ENCODE peak calls at places on chromosomes 16 and 17, in four cellular contexts. W is HepG2, F is H1, B is GM12878. Y is an unnamed sample. For H3K9me3 and H3K27me3, the result is how much of the 10 kb centered on the place peaks cover.

GRCh38 chr17:73227379-73227778 is 34.3 kb downstream of the CPSF4L start:
- DNase-seq in F (no peak), B (no peak), W (no peak), Y (no peak)

GRCh38 chr16:54359086-54359485 is 72.5 kb upstream of the IRX3 start:
- DNase-seq in B (no peak), F (no peak), W (no peak), Y (no peak)

GRCh38 chr17:39608601-39609000 is 881 bp upstream of the NEUROD2 start:
- DNase-seq in F (peak), W (no peak), B (no peak), Y (no peak)

GRCh38 chr17:77770331-77771105 is 188.0 kb upstream of the TNRC6C start:
- DNase-seq in F (no peak), W (no peak), B (no peak), Y (no peak)

GRCh38 chr17:37510056-37510455 is 20.4 kb downstream of the DUSP14 start:
- DNase-seq in F (no peak), W (no peak), B (no peak), Y (no peak)

GRCh38 chr16:81608515-81609209 is 164.1 kb downstream of the CMIP start:
- DNase-seq in F (no peak), B (no peak), W (no peak), Y (no peak)

GRCh38 chr17:27396941-27397340 is 59.3 kb upstream of the KSR1 start:
- DNase-seq in F (no peak), B (no peak), W (no peak), Y (no peak)

GRCh38 chr17:63029520-63029919 is 63.5 kb downstream of the TANC2 start:
- DNase-seq in F (no peak), W (no peak), B (no peak), Y (no peak)

GRCh38 chr17:65220732-65221131 is 83.6 kb downstream of the RGS9 start:
- DNase-seq in W (no peak), F (no peak), B (no peak), Y (no peak)

GRCh38 chr16:88310796-88311605 is 71.8 kb upstream of the ZNF469 start:
- DNase-seq in B (no peak), F (no peak), W (no peak), Y (no peak)
- TF ChIP-seq SUZ12 in B (no peak), F (no peak), W (no peak), Y (no peak)

GRCh38 chr16:80161799-80162380 is 378.9 kb upstream of the DYNLRB2 start:
- DNase-seq in F (no peak), W (no peak), B (no peak), Y (no peak)
- H3K9me3 ChIP-seq in F (under half), W (under half), B (under half), Y (under half)

DNA sequence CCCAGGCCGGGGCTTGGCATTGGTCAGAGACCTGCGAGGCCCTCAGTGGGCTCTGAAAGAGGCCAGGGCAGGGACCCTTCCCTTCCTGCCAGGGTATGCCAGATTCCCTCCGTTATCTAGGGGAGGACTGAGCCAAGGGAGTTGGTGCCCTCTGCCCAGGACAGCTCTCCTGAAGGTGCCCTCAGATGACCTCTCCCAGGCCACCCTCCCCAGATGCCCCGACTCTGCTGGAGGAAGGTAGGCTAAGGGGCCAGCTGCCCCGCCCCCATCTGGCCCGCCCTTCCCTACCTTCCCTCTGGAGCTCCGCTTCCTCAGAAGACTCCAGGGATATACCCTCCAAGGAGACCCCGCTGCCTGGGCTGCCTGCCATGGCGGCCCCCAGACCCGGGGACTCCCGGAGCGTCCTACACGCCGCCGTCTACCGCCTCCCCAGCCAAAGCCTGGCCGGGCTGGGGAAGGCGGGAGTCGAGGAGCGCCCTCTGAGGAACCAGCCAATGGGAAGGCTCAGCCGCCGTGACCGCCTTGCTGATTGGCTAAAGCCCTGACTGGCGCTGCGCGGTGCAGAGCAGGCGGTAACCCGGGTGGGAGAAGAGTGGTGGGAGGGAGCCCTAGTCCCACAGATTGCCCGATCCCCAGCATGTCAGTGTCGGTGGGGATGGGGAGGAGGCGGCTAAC is 7.0 kb downstream of the MPP2 start:
- DNase-seq in F (peak), B (no peak), W (peak), Y (peak)
- H3K27me3 ChIP-seq in F (under half), B (under half), W (half or more), Y (under half)

GRCh38 chr16:1871974-1872635 is at the start of gene MEIOB:
- DNase-seq in F (peak), W (no peak), B (no peak), Y (peak)
- TF ChIP-seq SUZ12 in F (no peak), W (no peak), B (no peak), Y (no peak)

DNA sequence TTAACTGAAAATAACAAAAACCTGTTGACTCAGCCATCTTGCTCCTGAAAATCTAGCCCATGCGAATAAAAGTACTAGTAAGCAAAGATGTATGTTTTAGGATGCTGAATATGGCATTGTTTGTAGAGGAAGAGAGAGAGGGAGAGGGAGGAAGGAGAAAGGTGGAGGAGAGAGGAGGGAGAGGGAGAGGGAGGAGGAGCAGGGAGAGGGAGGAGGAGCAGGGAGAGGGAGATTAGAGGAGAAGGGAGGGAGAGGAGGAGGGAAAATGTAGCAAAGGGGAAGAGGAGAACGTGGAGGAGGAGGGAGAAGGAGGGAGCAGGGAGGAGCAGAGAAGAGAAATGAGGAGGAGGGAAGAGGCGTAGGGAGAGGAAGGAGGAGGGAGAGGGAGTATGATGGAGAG is 324.5 kb upstream of the EEF2KMT start:
- DNase-seq in W (no peak), F (no peak), B (no peak), Y (no peak)
- H3K9me3 ChIP-seq in W (under half), F (under half), B (under half), Y (under half)

GRCh38 chr16:88297178-88297720 is 85.5 kb upstream of the ZNF469 start:
- DNase-seq in F (no peak), W (no peak), B (no peak), Y (no peak)
- H3K27me3 ChIP-seq in F (under half), W (half or more), B (under half), Y (under half)